ENCODE peak calls at places on chromosomes 16 and 17, in four cellular contexts. One of them, this sample, is unnamed.
A peak's percentile ranks its signal among the peaks of the same experiment; 100 is the strongest.

GRCh38 chr16:15749371-15749770 is 99.3 kb downstream of the NDE1 start:
- DNase-seq in midbrain: no peak
- DNase-seq in uterus: no peak
- DNase-seq in NCI-H1417: no peak
- DNase-seq in this sample: no peak

GRCh38 chr17:57988301-57989010 is 402 bp upstream of the VEZF1 start:
- DNase-seq in midbrain: peak; percentile 76
- DNase-seq in uterus: peak; percentile 76
- DNase-seq in NCI-H1417: peak; percentile 84
- DNase-seq in this sample: peak; percentile 75

GRCh38 chr16:66278604-66279262 is 87.8 kb upstream of the CDH5 start:
- DNase-seq in midbrain: no peak
- DNase-seq in uterus: no peak
- DNase-seq in NCI-H1417: no peak
- DNase-seq in this sample: no peak

GRCh38 chr17:59521465-59522126 is 43.8 kb upstream of the DHX40 start:
- DNase-seq in midbrain: peak; percentile 64
- DNase-seq in uterus: peak; percentile 36
- DNase-seq in NCI-H1417: peak; percentile 33
- DNase-seq in this sample: peak; percentile 9

GRCh38 chr16:84360170-84360569 is 8.2 kb upstream of the ATP2C2 start:
- DNase-seq in midbrain: no peak
- DNase-seq in uterus: no peak
- DNase-seq in NCI-H1417: no peak
- DNase-seq in this sample: no peak

GRCh38 chr16:20918486-20919239 is 18.1 kb downstream of the LYRM1 start:
- DNase-seq in midbrain: no peak
- DNase-seq in uterus: peak; percentile 71
- DNase-seq in NCI-H1417: no peak
- DNase-seq in this sample: no peak

GRCh38 chr16:78284957-78285434 is 185.5 kb downstream of the WWOX start:
- DNase-seq in midbrain: no peak
- DNase-seq in uterus: no peak
- DNase-seq in NCI-H1417: no peak
- DNase-seq in this sample: no peak

GRCh38 chr17:5437721-5438317 is 1.1 kb downstream of the C1QBP start:
- DNase-seq in midbrain: no peak
- DNase-seq in uterus: no peak
- DNase-seq in NCI-H1417: no peak
- DNase-seq in this sample: no peak

GRCh38 chr17:77322534-77323412 is 182.0 kb downstream of the SEC14L1 start:
- DNase-seq in midbrain: no peak
- DNase-seq in uterus: peak; percentile 91
- DNase-seq in NCI-H1417: no peak
- DNase-seq in this sample: peak; percentile 53

GRCh38 chr16:5479925-5480324 is 382.3 kb upstream of the EEF2KMT start:
- DNase-seq in midbrain: no peak
- DNase-seq in uterus: no peak
- DNase-seq in NCI-H1417: no peak
- DNase-seq in this sample: no peak

GRCh38 chr16:88141580-88141979 is 190.3 kb downstream of the BANP start:
- DNase-seq in midbrain: no peak
- DNase-seq in uterus: no peak
- DNase-seq in NCI-H1417: no peak
- DNase-seq in this sample: no peak

GRCh38 chr16:68445458-68445857 is 2.9 kb downstream of the SMPD3 start:
- DNase-seq in midbrain: peak; percentile 60
- DNase-seq in uterus: no peak
- DNase-seq in NCI-H1417: peak; percentile 88
- DNase-seq in this sample: no peak

GRCh38 chr17:74466111-74466784 is at the start of gene CD300A:
- DNase-seq in midbrain: peak; percentile 29
- DNase-seq in uterus: no peak
- DNase-seq in NCI-H1417: no peak
- DNase-seq in this sample: no peak

GRCh38 chr16:20348365-20349185 is 3.9 kb downstream of the UMOD start:
- DNase-seq in midbrain: no peak
- DNase-seq in uterus: no peak
- DNase-seq in NCI-H1417: peak; percentile 16
- DNase-seq in this sample: no peak

GRCh38 chr17:21218101-21218500 is 4.1 kb upstream of the TMEM11 start:
- DNase-seq in midbrain: no peak
- DNase-seq in uterus: no peak
- DNase-seq in NCI-H1417: no peak
- DNase-seq in this sample: no peak

GRCh38 chr17:64171041-64171440 is 41.1 kb upstream of the ERN1 start:
- DNase-seq in midbrain: no peak
- DNase-seq in uterus: no peak
- DNase-seq in NCI-H1417: no peak
- DNase-seq in this sample: no peak

GRCh38 chr17:67467500-67468481 is 90.7 kb downstream of the PITPNC1 start:
- DNase-seq in midbrain: no peak
- DNase-seq in uterus: no peak
- DNase-seq in NCI-H1417: peak; percentile 67
- DNase-seq in this sample: no peak

GRCh38 chr17:10048951-10049350 is 143.9 kb upstream of the RCVRN start:
- DNase-seq in midbrain: peak; percentile 88
- DNase-seq in uterus: no peak
- DNase-seq in NCI-H1417: no peak
- DNase-seq in this sample: peak; percentile 79

GRCh38 chr16:57764341-57765159 is 29.0 kb downstream of the KATNB1 start:
- DNase-seq in midbrain: no peak
- DNase-seq in uterus: no peak
- DNase-seq in NCI-H1417: no peak
- DNase-seq in this sample: no peak

GRCh38 chr17:29138184-29138955 is 41.8 kb downstream of the MYO18A start:
- DNase-seq in midbrain: no peak
- DNase-seq in uterus: no peak
- DNase-seq in NCI-H1417: no peak
- DNase-seq in this sample: no peak

GRCh38 chr16:86516618-86517003 is 6.3 kb downstream of the FOXF1 start:
- DNase-seq in midbrain: no peak
- DNase-seq in uterus: no peak
- DNase-seq in NCI-H1417: no peak
- DNase-seq in this sample: no peak

GRCh38 chr17:21013983-21014382 is 28.8 kb downstream of the USP22 start:
- DNase-seq in midbrain: no peak
- DNase-seq in uterus: no peak
- DNase-seq in NCI-H1417: no peak
- DNase-seq in this sample: no peak

GRCh38 chr17:33750943-33751701 is 458.0 kb upstream of the ASIC2 start:
- DNase-seq in midbrain: peak; percentile 72
- DNase-seq in uterus: peak; percentile 66
- DNase-seq in NCI-H1417: peak; percentile 71
- DNase-seq in this sample: peak; percentile 48

GRCh38 chr17:44279586-44280344 is 11.8 kb upstream of the SLC4A1 start:
- DNase-seq in midbrain: peak; percentile 42
- DNase-seq in uterus: peak; percentile 40
- DNase-seq in NCI-H1417: no peak
- DNase-seq in this sample: peak; percentile 51

GRCh38 chr16:67537270-67537635 is 8.6 kb downstream of the RIPOR1 start:
- DNase-seq in midbrain: peak; percentile 22
- DNase-seq in uterus: peak; percentile 74
- DNase-seq in NCI-H1417: no peak
- DNase-seq in this sample: no peak

GRCh38 chr17:39963826-39964225 is 1.0 kb downstream of the GSDMA start:
- DNase-seq in midbrain: no peak
- DNase-seq in uterus: no peak
- DNase-seq in NCI-H1417: no peak
- DNase-seq in this sample: no peak

GRCh38 chr16:59964232-59964924 is 1230.3 kb upstream of the GOT2 start:
- DNase-seq in midbrain: no peak
- DNase-seq in uterus: no peak
- DNase-seq in NCI-H1417: no peak
- DNase-seq in this sample: no peak

GRCh38 chr16:84616515-84616914 is 1.4 kb downstream of the COTL1 start:
- DNase-seq in midbrain: no peak
- DNase-seq in uterus: no peak
- DNase-seq in NCI-H1417: peak; percentile 22
- DNase-seq in this sample: no peak

GRCh38 chr16:51306116-51306515 is 155.0 kb upstream of the SALL1 start:
- DNase-seq in midbrain: no peak
- DNase-seq in uterus: no peak
- DNase-seq in NCI-H1417: no peak
- DNase-seq in this sample: no peak

GRCh38 chr16:89149386-89149785 is 22.2 kb upstream of the CDH15 start:
- DNase-seq in midbrain: no peak
- DNase-seq in uterus: no peak
- DNase-seq in NCI-H1417: peak; percentile 6
- DNase-seq in this sample: no peak

GRCh38 chr17:8173056-8173870 is 2.9 kb downstream of the TMEM107 start:
- DNase-seq in midbrain: peak; percentile 92
- DNase-seq in uterus: peak; percentile 71
- DNase-seq in NCI-H1417: peak; percentile 80
- DNase-seq in this sample: peak; percentile 91

GRCh38 chr16:57091200-57091989 is 988 bp upstream of the CPNE2 start:
- DNase-seq in midbrain: no peak
- DNase-seq in uterus: peak; percentile 45
- DNase-seq in NCI-H1417: no peak
- DNase-seq in this sample: peak; percentile 29

GRCh38 chr17:63838586-63839184 is 3.8 kb downstream of the SMARCD2 start:
- DNase-seq in midbrain: peak; percentile 91
- DNase-seq in uterus: peak; percentile 94
- DNase-seq in NCI-H1417: no peak
- DNase-seq in this sample: peak; percentile 91

GRCh38 chr17:79005063-79005861 is 4.3 kb downstream of the CANT1 start:
- DNase-seq in midbrain: no peak
- DNase-seq in uterus: peak; percentile 10
- DNase-seq in NCI-H1417: peak; percentile 90
- DNase-seq in this sample: no peak

GRCh38 chr17:46059457-46059856 is 60.4 kb downstream of the STH start:
- DNase-seq in midbrain: no peak
- DNase-seq in uterus: no peak
- DNase-seq in NCI-H1417: no peak
- DNase-seq in this sample: no peak

GRCh38 chr16:81601008-81601428 is 156.4 kb downstream of the CMIP start:
- DNase-seq in midbrain: peak; percentile 19
- DNase-seq in uterus: no peak
- DNase-seq in NCI-H1417: no peak
- DNase-seq in this sample: no peak

GRCh38 chr17:38703742-38704644 is 1.1 kb upstream of the MLLT6 start:
- DNase-seq in midbrain: peak; percentile 15
- DNase-seq in uterus: peak; percentile 79
- DNase-seq in NCI-H1417: peak; percentile 82
- DNase-seq in this sample: no peak

GRCh38 chr16:89131783-89132182 is 38.1 kb downstream of the ACSF3 start:
- DNase-seq in midbrain: no peak
- DNase-seq in uterus: no peak
- DNase-seq in NCI-H1417: no peak
- DNase-seq in this sample: no peak